ENCODE peak calls at places on chromosomes 11 and 22, in six cellular contexts. V is astrocyte of the spinal cord, E is HCT116, R is pancreas, D is transverse colon, H is fibroblast of villous mesenchyme. M is an unnamed sample.

GRCh38 chr11:67611165-67611564 is 4.4 kb downstream of the NDUFV1 start:
- DNase-seq in V (no peak), E (no peak), R (peak), D (no peak), H (no peak), M (no peak)

GRCh38 chr11:64796047-64796756 is 6.8 kb downstream of the MAP4K2 start:
- DNase-seq in V (no peak), E (no peak), R (peak), D (no peak), H (no peak), M (no peak)

GRCh38 chr11:58618215-58618614 is 4.2 kb upstream of the CNTF start:
- DNase-seq in V (no peak), E (no peak), R (no peak), D (no peak), H (no peak), M (no peak)

GRCh38 chr22:37747090-37747714 is 50.4 kb downstream of the TRIOBP start:
- DNase-seq in V (peak), E (no peak), R (no peak), D (no peak), H (peak), M (peak)

GRCh38 chr22:20904008-20904979 is 12.9 kb upstream of the CRKL start:
- DNase-seq in V (peak), E (peak), R (no peak), D (no peak), H (peak), M (peak)

GRCh38 chr22:34866081-34866480 is 199.9 kb upstream of the ISX start:
- DNase-seq in V (no peak), E (no peak), R (no peak), D (no peak), H (no peak), M (no peak)

GRCh38 chr11:21866781-21867180 is 326.1 kb upstream of the ANO5 start:
- DNase-seq in V (no peak), E (no peak), R (no peak), D (no peak), H (no peak), M (no peak)

GRCh38 chr11:65646921-65647701 is 9.2 kb downstream of the SIPA1 start:
- DNase-seq in V (peak), E (no peak), R (peak), D (peak), H (no peak), M (no peak)

GRCh38 chr11:96311120-96311568 is 31.9 kb downstream of the MAML2 start:
- DNase-seq in V (peak), E (no peak), R (no peak), D (no peak), H (peak), M (peak)

GRCh38 chr11:132685174-132685611 is 847.1 kb downstream of the OPCML start:
- DNase-seq in V (peak), E (no peak), R (no peak), D (no peak), H (peak), M (peak)

GRCh38 chr11:79198898-79199250 is 242.0 kb downstream of the TENM4 start:
- DNase-seq in V (peak), E (no peak), R (no peak), D (no peak), H (no peak), M (peak)

GRCh38 chr11:79199729-79200354 is 241.0 kb downstream of the TENM4 start:
- DNase-seq in V (no peak), E (no peak), R (no peak), D (no peak), H (no peak), M (no peak)

GRCh38 chr11:79201637-79202347 is 239.0 kb downstream of the TENM4 start:
- DNase-seq in V (no peak), E (no peak), R (no peak), D (no peak), H (no peak), M (no peak)

GRCh38 chr11:79198203-79198897 is 242.5 kb downstream of the TENM4 start:
- DNase-seq in V (no peak), E (no peak), R (no peak), D (no peak), H (no peak), M (no peak)

DNA sequence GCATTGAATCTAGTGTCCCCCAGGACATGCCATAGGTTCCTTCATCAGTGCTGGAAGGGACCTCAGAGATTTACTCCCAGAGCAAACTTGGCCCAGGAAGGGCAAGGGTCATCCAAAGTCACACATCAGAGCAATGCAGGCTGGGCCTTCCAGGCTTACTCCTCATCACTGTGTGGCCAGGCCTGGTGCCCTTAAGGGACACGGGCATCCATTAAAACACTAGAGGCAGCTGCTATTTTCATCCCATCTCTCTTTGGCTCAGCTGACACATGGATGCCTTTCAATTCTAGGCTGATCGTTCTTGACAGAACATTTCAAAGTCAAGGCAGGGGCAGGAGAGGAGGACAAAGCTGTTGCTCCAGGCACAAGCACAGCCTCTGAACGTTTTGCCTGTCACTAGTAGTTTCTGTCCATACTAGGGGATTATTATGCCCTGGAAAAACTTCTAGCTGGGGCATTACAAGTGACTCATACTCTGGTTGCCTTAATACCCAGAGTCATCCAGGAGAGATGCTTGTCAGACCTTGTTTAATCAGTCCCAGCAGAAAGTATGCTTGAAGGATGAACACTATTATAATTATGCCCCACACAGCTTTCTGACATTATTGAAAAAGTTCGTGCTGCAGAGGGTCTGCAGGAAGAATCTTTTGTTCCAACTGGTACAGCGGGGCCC is 240.3 kb downstream of the TENM4 start:
- DNase-seq in V (no peak), E (no peak), R (no peak), D (no peak), H (no peak), M (no peak)
- H3K4me3 ChIP-seq in V (no peak), E (no peak), R (no peak), D (no peak), H (no peak), M (no peak)

GRCh38 chr11:73168925-73169579 is 26.9 kb upstream of the FCHSD2 start:
- DNase-seq in V (no peak), E (no peak), R (no peak), D (no peak), H (no peak), M (no peak)
- TF ChIP-seq CTCF in V (no peak), E (no peak), R (no peak), D (no peak), H (no peak), M (no peak)

DNA sequence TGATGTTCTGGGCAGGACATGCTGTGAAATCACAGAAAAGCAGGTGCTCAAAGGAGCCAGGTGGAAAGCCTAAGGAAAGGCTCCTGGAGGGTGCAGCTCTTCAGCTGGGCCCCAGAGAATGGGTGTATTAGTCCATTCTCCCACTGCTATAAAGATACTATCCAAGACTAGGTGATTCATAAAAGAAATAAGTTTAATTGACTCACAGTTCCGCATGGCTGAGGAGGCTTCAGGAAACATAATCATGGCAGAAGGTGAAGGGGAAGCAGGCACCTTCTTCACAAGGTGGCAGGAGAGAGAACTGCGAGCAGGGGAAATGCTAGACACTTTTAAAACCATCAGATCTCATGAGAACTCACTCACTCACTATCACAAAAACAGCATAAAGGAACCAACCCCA is 43.1 kb upstream of the DEUP1 start:
- DNase-seq in V (no peak), E (no peak), R (no peak), D (no peak), H (no peak), M (no peak)
- H3K4me3 ChIP-seq in V (no peak), E (no peak), R (no peak), D (no peak), H (no peak), M (no peak)

GRCh38 chr22:19105456-19105855 is 16.8 kb downstream of the DGCR2 start:
- DNase-seq in V (no peak), E (no peak), R (no peak), D (no peak), H (no peak), M (no peak)

GRCh38 chr22:19105867-19106802 is 16.1 kb downstream of the DGCR2 start:
- DNase-seq in V (no peak), E (no peak), R (no peak), D (no peak), H (no peak), M (no peak)

GRCh38 chr22:19107730-19108074 is 14.5 kb downstream of the DGCR2 start:
- DNase-seq in V (no peak), E (no peak), R (no peak), D (no peak), H (no peak), M (no peak)

GRCh38 chr22:19106886-19107729 is 15.1 kb downstream of the DGCR2 start:
- DNase-seq in V (no peak), E (no peak), R (no peak), D (no peak), H (no peak), M (no peak)

GRCh38 chr22:19103881-19104821 is 18.1 kb downstream of the DGCR2 start:
- DNase-seq in V (peak), E (no peak), R (peak), D (no peak), H (peak), M (peak)
- TF ChIP-seq CTCF in V (no peak), E (no peak), R (no peak), D (no peak), H (no peak), M (peak)

DNA sequence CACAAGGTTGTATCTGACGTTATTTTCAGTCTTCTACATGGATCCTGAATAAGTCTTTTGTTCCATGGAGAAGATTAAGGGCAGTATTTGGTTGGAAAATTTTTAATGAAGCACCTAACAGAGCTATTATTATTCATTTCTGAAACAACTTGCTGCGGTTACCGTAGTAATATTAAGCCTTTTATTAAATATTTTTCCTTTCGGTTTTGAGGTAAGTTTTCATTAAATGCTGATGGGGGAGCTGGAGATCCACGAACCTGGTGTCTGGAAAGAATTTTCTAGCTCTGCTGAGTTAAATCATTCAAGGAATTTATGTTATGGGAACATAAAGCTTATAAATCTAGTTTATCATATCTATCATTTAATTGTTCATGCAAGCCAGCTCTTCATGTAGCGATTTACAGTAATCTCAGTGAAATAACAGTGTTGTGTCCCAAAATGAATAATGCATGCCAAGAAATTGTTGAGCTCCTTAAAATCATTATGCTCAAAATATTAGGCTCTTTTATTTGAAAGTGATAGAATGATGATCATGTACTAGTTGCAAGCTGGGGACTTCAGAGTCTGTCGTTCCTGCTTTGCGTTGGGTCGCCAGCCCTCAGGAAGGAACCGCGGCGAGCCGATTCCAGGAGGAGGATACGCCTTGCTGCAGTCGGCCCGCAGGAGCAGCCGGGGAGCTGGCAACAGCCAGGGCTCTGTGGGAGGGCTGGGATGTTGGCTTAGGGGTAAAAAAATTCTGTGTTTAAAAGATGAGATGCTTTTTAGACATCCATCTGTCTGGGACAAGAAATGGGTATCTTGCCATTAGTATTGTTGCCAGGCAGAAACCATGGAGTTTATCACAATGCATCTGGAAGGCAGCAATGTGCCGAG is 83.1 kb downstream of the TBC1D22A start:
- DNase-seq in V (peak), E (no peak), R (no peak), D (no peak), H (peak), M (peak)
- H3K4me3 ChIP-seq in V (no peak), E (no peak), R (peak), D (no peak), H (peak), M (peak)

GRCh38 chr11:235998-236773 is at the start of gene SIRT3:
- DNase-seq in V (peak), E (peak), R (peak), D (peak), H (peak), M (peak)
- TF ChIP-seq CTCF in V (no peak), E (peak), R (no peak), D (no peak), H (no peak), M (peak)

DNA sequence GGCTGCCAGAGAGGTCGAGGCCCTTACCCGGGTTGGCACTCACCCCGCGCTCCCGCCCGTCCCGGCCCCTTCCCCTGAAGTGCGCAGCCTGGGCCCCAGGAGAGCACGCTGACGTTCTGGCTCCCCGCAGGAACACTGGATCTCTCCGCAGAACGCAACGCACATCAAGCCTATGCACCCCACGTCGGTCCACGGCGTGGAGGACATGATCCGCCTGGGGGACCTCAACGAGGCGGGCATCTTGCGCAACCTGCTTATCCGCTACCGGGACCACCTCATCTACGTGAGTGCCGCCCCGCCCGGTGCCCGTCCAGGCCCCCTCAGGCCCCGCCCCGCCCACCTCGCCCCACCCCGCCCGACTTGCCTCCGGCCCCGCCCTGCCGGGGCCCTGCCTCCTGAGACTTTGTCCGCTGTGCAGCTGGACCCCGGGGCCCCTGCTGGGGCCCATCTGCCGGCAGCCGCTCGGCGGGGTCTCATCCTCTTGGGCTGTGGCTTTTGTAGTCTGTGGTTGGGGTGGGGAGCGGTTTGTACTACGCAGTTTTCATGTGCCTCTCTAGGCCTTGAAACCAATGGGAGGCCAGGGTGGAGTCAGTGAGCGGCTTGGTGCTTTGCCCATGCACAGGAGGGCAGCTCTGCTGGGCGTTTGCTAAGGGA is 19.7 kb downstream of the MYO7A start:
- DNase-seq in V (peak), E (no peak), R (peak), D (peak), H (peak), M (no peak)
- H3K4me3 ChIP-seq in V (no peak), E (no peak), R (peak), D (peak), H (peak), M (peak)

M was measured in AG10803.